ENCODE peak calls at places on chromosome 11, in ten cellular contexts. E, L, Q, T, I, N, X, O, H and Z are unnamed samples.
A peak's percentile ranks its signal among the peaks of the same experiment; 100 is the strongest.

GRCh38 chr11:12135185-12135584 is 24.8 kb downstream of the MICAL2 start:
- DNase-seq in Q (no peak), T (no peak), I (no peak), H (no peak), N (no peak), L (no peak), E (no peak), X (no peak), O (no peak), Z (no peak)

GRCh38 chr11:58567889-58568512 is 7.7 kb downstream of the LPXN start:
- DNase-seq in I (peak; percentile 43), X (peak; percentile 51), N (peak; percentile 69), H (no peak), T (peak; percentile 62), L (peak; percentile 45), Q (peak; percentile 87), E (no peak), O (peak; percentile 78), Z (peak; percentile 68)

GRCh38 chr11:71456831-71457230 is 3.8 kb downstream of the NADSYN1 start:
- DNase-seq in I (no peak), N (no peak), X (no peak), O (no peak), Q (no peak), L (no peak), T (no peak), E (no peak), H (no peak), Z (no peak)

GRCh38 chr11:1866226-1866625 is 13.3 kb downstream of the LSP1 start:
- DNase-seq in I (no peak), N (no peak), X (no peak), E (peak; percentile 31), L (no peak), Q (no peak), O (no peak), H (no peak), T (no peak), Z (no peak)

GRCh38 chr11:66082936-66083698 is 13.0 kb downstream of the PACS1 start:
- DNase-seq in H (no peak), I (peak; percentile 55), E (no peak), Q (peak; percentile 50), L (no peak), N (no peak), X (no peak), T (no peak), O (peak; percentile 32), Z (peak; percentile 22)

GRCh38 chr11:79045811-79046304 is 395.0 kb downstream of the TENM4 start:
- DNase-seq in H (no peak), T (no peak), L (no peak), I (no peak), O (no peak), N (no peak), Q (no peak), X (no peak), E (no peak), Z (peak; percentile 78)

GRCh38 chr11:6391548-6392134 is 1.4 kb downstream of the SMPD1 start:
- DNase-seq in T (no peak), Q (no peak), N (no peak), X (no peak), O (no peak), I (no peak), E (no peak), L (no peak), H (no peak), Z (no peak)

GRCh38 chr11:118142081-118142480 is 10.5 kb downstream of the SCN4B start:
- DNase-seq in N (no peak), T (no peak), Q (peak; percentile 65), X (no peak), E (no peak), O (no peak), L (no peak), H (no peak), I (no peak), Z (peak; percentile 94)

GRCh38 chr11:66906077-66906929 is 49.4 kb downstream of the LRFN4 start:
- DNase-seq in I (peak; percentile 18), L (no peak), Q (peak; percentile 84), X (peak; percentile 36), O (peak; percentile 64), H (no peak), E (no peak), N (no peak), T (no peak), Z (peak; percentile 96)

GRCh38 chr11:19447150-19447566 is 206.4 kb upstream of the E2F8 start:
- DNase-seq in L (no peak), N (no peak), E (no peak), T (no peak), H (no peak), O (peak; percentile 53), I (no peak), Q (peak; percentile 78), X (no peak), Z (peak; percentile 22)

GRCh38 chr11:133576351-133576750 is 44.0 kb upstream of the OPCML start:
- DNase-seq in Q (no peak), N (peak; percentile 86), O (no peak), H (no peak), E (no peak), L (no peak), X (no peak), I (no peak), T (no peak), Z (no peak)

GRCh38 chr11:37914859-37915258 is 1316.8 kb upstream of the RAG2 start:
- DNase-seq in H (no peak), O (no peak), I (no peak), L (no peak), X (no peak), Q (no peak), E (no peak), T (no peak), N (no peak), Z (no peak)

GRCh38 chr11:118918128-118918685 is 7.5 kb downstream of the BCL9L start:
- DNase-seq in T (no peak), L (no peak), N (peak; percentile 60), E (peak; percentile 94), H (peak; percentile 96), Q (peak; percentile 92), I (peak; percentile 82), O (peak; percentile 96), X (no peak), Z (peak; percentile 85)

GRCh38 chr11:71948314-71949027 is 19.6 kb downstream of the RNF121 start:
- DNase-seq in N (no peak), I (peak; percentile 74), L (no peak), H (no peak), O (no peak), T (no peak), X (no peak), Q (no peak), E (no peak), Z (no peak)

GRCh38 chr11:77140231-77140959 is 12.3 kb downstream of the MYO7A start:
- DNase-seq in H (peak; percentile 72), T (no peak), E (peak; percentile 32), Q (no peak), N (peak; percentile 39), I (peak; percentile 82), O (peak; percentile 20), X (no peak), L (no peak), Z (peak; percentile 27)

DNA sequence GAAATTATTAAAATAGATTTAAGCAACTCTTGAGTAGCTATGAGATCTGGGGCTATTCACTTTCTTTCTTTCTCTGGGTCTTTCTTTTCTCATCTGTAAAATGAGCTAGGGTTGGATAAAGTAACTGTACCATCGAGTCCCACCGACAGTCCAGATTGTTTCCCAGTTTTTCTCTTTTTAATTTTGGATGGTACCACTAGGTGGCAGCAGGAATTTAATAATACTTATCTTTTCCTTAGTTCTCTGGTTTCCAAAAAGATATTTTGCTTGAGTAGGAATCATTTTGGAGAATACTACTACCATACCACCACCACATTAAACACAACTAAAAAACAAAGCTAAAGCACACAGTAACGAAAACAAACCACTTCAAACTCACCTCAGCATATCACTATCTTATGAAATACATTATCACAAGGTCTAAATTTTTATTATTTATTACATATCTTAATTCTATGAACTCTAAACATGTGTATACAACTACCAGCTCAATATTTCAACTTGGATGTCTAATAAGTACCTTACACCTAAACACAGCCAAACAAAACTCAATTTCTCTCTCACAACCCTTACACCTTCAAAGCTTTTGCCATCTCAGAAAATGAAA is 584.0 kb downstream of the KCNA4 start:
- DNase-seq in N (no peak), T (peak; percentile 9), H (no peak), X (peak; percentile 3), O (peak; percentile 44), L (peak; percentile 16), E (no peak), I (no peak), Q (peak; percentile 63), Z (peak; percentile 22)
- TF ChIP-seq CTCF in N (peak; percentile 19), T (peak; percentile 77), H (no peak), X (peak; percentile 62), O (peak; percentile 62), L (no peak), E (no peak), I (peak; percentile 57), Q (peak; percentile 71), Z (peak; percentile 47)

GRCh38 chr11:33652407-33652806 is 48.2 kb downstream of the C11orf91 start:
- DNase-seq in Q (no peak), E (no peak), I (no peak), T (no peak), X (no peak), N (no peak), O (peak; percentile 10), L (no peak), H (no peak), Z (no peak)
- TF ChIP-seq CTCF in Q (no peak), E (no peak), I (no peak), T (no peak), X (no peak), N (no peak), O (no peak), L (no peak), H (no peak), Z (no peak)

GRCh38 chr11:105937738-105938137 is 84.3 kb downstream of the MSANTD4 start:
- DNase-seq in H (no peak), T (no peak), Q (no peak), N (no peak), L (no peak), E (no peak), I (no peak), O (peak; percentile 79), X (peak; percentile 31), Z (no peak)
- TF ChIP-seq CTCF in H (no peak), T (no peak), Q (no peak), N (no peak), L (no peak), E (no peak), I (no peak), O (no peak), X (no peak), Z (no peak)

DNA sequence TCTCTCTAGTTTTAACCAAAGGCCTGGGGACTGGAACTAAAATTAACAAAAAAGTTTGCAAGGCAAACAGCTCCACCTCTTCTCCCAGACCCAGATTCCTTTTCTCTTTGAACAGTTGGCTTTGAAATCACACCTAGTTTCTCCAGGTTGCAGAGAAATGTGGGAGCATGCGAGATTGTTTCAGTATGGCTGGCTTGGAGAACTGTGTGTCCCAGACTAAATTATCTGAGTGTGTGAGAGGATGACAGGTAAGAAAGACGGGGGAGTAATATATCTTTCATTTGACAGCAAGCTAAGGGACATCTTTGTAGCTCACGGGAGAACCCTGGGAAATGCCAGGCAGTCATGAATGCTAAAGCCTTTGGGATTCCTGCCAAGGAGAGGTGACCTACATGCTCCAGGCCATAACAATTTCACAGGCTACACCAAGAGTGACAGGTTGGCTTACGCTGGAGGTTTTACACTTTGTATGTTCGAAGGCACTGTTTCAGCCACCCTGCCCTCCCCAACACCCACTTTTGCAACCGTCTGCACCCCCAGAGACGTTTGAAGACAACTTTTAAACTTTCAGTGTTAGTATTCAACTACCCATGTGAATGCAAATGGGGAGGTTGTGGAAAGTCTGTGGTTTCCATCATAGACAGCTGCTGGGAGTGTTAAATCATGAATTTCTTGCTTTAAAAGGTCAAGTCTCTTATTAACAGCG is 109.3 kb upstream of the SNX19 start:
- DNase-seq in X (no peak), N (no peak), Q (peak; percentile 36), E (no peak), H (no peak), T (no peak), L (peak; percentile 14), I (peak; percentile 15), O (no peak), Z (no peak)
- TF ChIP-seq CTCF in X (no peak), N (no peak), Q (peak; percentile 25), E (no peak), H (no peak), T (no peak), L (no peak), I (no peak), O (no peak), Z (no peak)